ENCODE peak calls at places on chromosomes 3 and 15, in four cellular contexts. One of them, this sample, is unnamed. For H3K4me1, the result is how much of the 10 kb centered on the place peaks cover.

GRCh38 chr3:151446002-151446340 is 14.9 kb downstream of the IGSF10 start:
- DNase-seq in Peyer's patch: no peak
- DNase-seq in Karpas-422: no peak
- DNase-seq in psoas muscle: no peak
- DNase-seq in this sample: no peak

GRCh38 chr3:109098245-109098644 is 19.7 kb downstream of the MORC1 start:
- DNase-seq in Peyer's patch: no peak
- DNase-seq in Karpas-422: peak
- DNase-seq in psoas muscle: no peak
- DNase-seq in this sample: no peak

GRCh38 chr15:44207643-44208042 is 12.6 kb upstream of the FRMD5 start:
- DNase-seq in Peyer's patch: no peak
- DNase-seq in Karpas-422: no peak
- DNase-seq in psoas muscle: no peak
- DNase-seq in this sample: peak

GRCh38 chr3:172352786-172353185 is 95.5 kb downstream of the GHSR start:
- DNase-seq in Peyer's patch: no peak
- DNase-seq in Karpas-422: no peak
- DNase-seq in psoas muscle: no peak
- DNase-seq in this sample: no peak

GRCh38 chr3:156037356-156037755 is 83.0 kb upstream of the KCNAB1 start:
- DNase-seq in Peyer's patch: no peak
- DNase-seq in Karpas-422: no peak
- DNase-seq in psoas muscle: no peak
- DNase-seq in this sample: no peak

GRCh38 chr3:150142936-150143335 is 172.2 kb upstream of the PFN2 start:
- DNase-seq in Peyer's patch: no peak
- DNase-seq in Karpas-422: no peak
- DNase-seq in psoas muscle: no peak
- DNase-seq in this sample: no peak

GRCh38 chr3:49566312-49566711 is 12.0 kb downstream of the BSN start:
- DNase-seq in Peyer's patch: no peak
- DNase-seq in Karpas-422: no peak
- DNase-seq in psoas muscle: no peak
- DNase-seq in this sample: no peak

GRCh38 chr15:47548189-47548588 is 169.1 kb upstream of the SEMA6D start:
- DNase-seq in Peyer's patch: no peak
- DNase-seq in Karpas-422: no peak
- DNase-seq in psoas muscle: no peak
- DNase-seq in this sample: no peak

GRCh38 chr3:74614133-74614967 is at the start of gene CNTN3:
- DNase-seq in Peyer's patch: no peak
- DNase-seq in Karpas-422: no peak
- DNase-seq in psoas muscle: peak
- DNase-seq in this sample: no peak

GRCh38 chr3:55818485-55818884 is 331.4 kb upstream of the WNT5A start:
- DNase-seq in Peyer's patch: no peak
- DNase-seq in Karpas-422: peak
- DNase-seq in psoas muscle: no peak
- DNase-seq in this sample: no peak

GRCh38 chr15:85125056-85125661 is 143.5 kb downstream of the PDE8A start:
- DNase-seq in Peyer's patch: no peak
- DNase-seq in Karpas-422: no peak
- DNase-seq in psoas muscle: no peak
- DNase-seq in this sample: no peak

GRCh38 chr3:97960561-97961275 is 11.5 kb downstream of the RIOX2 start:
- DNase-seq in Peyer's patch: no peak
- DNase-seq in Karpas-422: no peak
- DNase-seq in psoas muscle: no peak
- DNase-seq in this sample: no peak

GRCh38 chr3:158110658-158111018 is 749 bp downstream of the RSRC1 start:
- DNase-seq in Peyer's patch: no peak
- DNase-seq in Karpas-422: no peak
- DNase-seq in psoas muscle: no peak
- DNase-seq in this sample: no peak

GRCh38 chr3:185594073-185594472 is 8.0 kb downstream of the SENP2 start:
- DNase-seq in Peyer's patch: no peak
- DNase-seq in Karpas-422: no peak
- DNase-seq in psoas muscle: no peak
- DNase-seq in this sample: no peak

GRCh38 chr15:67138946-67139855 is 73.8 kb downstream of the SMAD3 start:
- DNase-seq in Peyer's patch: no peak
- DNase-seq in Karpas-422: no peak
- DNase-seq in psoas muscle: no peak
- DNase-seq in this sample: no peak

GRCh38 chr15:67137951-67138935 is 72.8 kb downstream of the SMAD3 start:
- DNase-seq in Peyer's patch: no peak
- DNase-seq in Karpas-422: no peak
- DNase-seq in psoas muscle: no peak
- DNase-seq in this sample: no peak

GRCh38 chr15:67136802-67137201 is 71.4 kb downstream of the SMAD3 start:
- DNase-seq in Peyer's patch: no peak
- DNase-seq in Karpas-422: no peak
- DNase-seq in psoas muscle: no peak
- DNase-seq in this sample: no peak

GRCh38 chr15:67135494-67135893 is 70.1 kb downstream of the SMAD3 start:
- DNase-seq in Peyer's patch: no peak
- DNase-seq in Karpas-422: no peak
- DNase-seq in psoas muscle: no peak
- DNase-seq in this sample: no peak

GRCh38 chr15:67137319-67137718 is 71.9 kb downstream of the SMAD3 start:
- DNase-seq in Peyer's patch: no peak
- DNase-seq in Karpas-422: no peak
- DNase-seq in psoas muscle: no peak
- DNase-seq in this sample: no peak
- H3K4me1 ChIP-seq in Peyer's patch: under half
- H3K4me1 ChIP-seq in Karpas-422: under half
- H3K4me1 ChIP-seq in psoas muscle: half or more
- H3K4me1 ChIP-seq in this sample: half or more

GRCh38 chr3:13636874-13637273 is 87.9 kb downstream of the FBLN2 start:
- DNase-seq in Peyer's patch: no peak
- DNase-seq in Karpas-422: no peak
- DNase-seq in psoas muscle: no peak
- DNase-seq in this sample: no peak
- H3K27ac ChIP-seq in Peyer's patch: no peak
- H3K27ac ChIP-seq in Karpas-422: no peak
- H3K27ac ChIP-seq in psoas muscle: no peak
- H3K27ac ChIP-seq in this sample: no peak

GRCh38 chr15:75131269-75131643 is 70.4 kb upstream of the C15orf39 start:
- DNase-seq in Peyer's patch: no peak
- DNase-seq in Karpas-422: no peak
- DNase-seq in psoas muscle: no peak
- DNase-seq in this sample: no peak
- H3K4me3 ChIP-seq in Peyer's patch: no peak
- H3K4me3 ChIP-seq in Karpas-422: no peak
- H3K4me3 ChIP-seq in psoas muscle: no peak
- H3K4me3 ChIP-seq in this sample: no peak

GRCh38 chr3:46934508-46935167 is 41.9 kb downstream of the CCDC12 start:
- DNase-seq in Peyer's patch: no peak
- DNase-seq in Karpas-422: peak
- DNase-seq in psoas muscle: peak
- DNase-seq in this sample: no peak

GRCh38 chr3:46938118-46938517 is 38.4 kb downstream of the CCDC12 start:
- DNase-seq in Peyer's patch: no peak
- DNase-seq in Karpas-422: no peak
- DNase-seq in psoas muscle: no peak
- DNase-seq in this sample: no peak

GRCh38 chr3:46935989-46936620 is 40.4 kb downstream of the CCDC12 start:
- DNase-seq in Peyer's patch: no peak
- DNase-seq in Karpas-422: peak
- DNase-seq in psoas muscle: peak
- DNase-seq in this sample: no peak

GRCh38 chr3:46935168-46935858 is 41.2 kb downstream of the CCDC12 start:
- DNase-seq in Peyer's patch: no peak
- DNase-seq in Karpas-422: no peak
- DNase-seq in psoas muscle: peak
- DNase-seq in this sample: peak

DNA sequence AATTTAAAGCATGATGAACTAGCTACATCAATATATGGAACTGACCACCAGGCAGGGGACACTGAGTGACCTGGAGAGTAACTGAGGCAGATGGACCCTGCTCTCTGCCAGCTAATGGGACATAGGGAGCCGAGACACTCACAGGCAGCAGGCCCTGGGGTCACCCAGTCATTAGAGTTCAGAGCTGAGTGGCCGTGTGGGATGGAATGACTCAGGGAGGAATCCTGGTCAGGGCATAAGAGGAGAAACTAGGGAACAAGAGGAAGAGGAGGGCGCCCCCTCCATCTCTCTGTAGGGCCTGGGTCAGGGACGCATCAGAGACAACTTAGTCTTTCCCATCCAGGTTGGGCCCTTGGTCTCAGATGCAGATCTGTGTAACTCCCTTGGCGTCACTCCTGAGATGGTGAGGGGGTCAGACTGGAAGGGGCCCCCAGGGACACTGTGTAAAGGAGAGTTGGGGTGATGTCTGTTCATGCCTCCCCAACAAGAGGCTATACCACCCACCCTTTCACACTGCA is 39.8 kb downstream of the CCDC12 start:
- DNase-seq in Peyer's patch: no peak
- DNase-seq in Karpas-422: no peak
- DNase-seq in psoas muscle: peak
- DNase-seq in this sample: no peak
- H3K4me1 ChIP-seq in Peyer's patch: under half
- H3K4me1 ChIP-seq in Karpas-422: half or more
- H3K4me1 ChIP-seq in psoas muscle: half or more
- H3K4me1 ChIP-seq in this sample: under half

DNA sequence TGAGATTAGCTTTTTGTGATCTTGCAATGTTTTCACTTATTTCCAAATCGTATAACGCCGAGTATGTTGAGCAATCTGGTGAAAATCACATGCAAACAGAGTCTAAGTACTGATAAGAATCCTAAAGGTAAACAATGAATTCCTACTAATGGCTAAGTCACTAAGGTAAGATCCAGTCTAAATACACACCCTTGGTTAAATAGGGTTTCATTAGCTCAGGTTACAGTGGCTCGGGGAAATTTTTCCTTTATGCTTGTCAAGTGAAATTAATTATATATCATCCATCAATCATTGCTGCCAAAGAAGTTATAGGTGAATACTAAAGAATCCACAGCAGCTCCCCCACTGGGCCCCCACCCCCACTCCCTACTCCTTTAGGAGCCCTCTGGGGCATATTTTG is 139.3 kb downstream of the SOX2 start:
- DNase-seq in Peyer's patch: no peak
- DNase-seq in Karpas-422: no peak
- DNase-seq in psoas muscle: no peak
- DNase-seq in this sample: no peak
- H3K27ac ChIP-seq in Peyer's patch: no peak
- H3K27ac ChIP-seq in Karpas-422: no peak
- H3K27ac ChIP-seq in psoas muscle: no peak
- H3K27ac ChIP-seq in this sample: no peak

This sample was measured in SJSA1.